ENCODE peak calls at places on chromosomes 6 and 20, in seven cellular contexts. One of them, this sample, is unnamed.

GRCh38 chr20:43921227-43921780 is 6.7 kb downstream of the TOX2 start:
- DNase-seq in Panc1: no peak
- DNase-seq in AG10803: no peak
- DNase-seq in heart left ventricle: no peak
- DNase-seq in esophagus squamous epithelium: no peak
- DNase-seq in lower lobe of right lung: no peak
- DNase-seq in GM10248: no peak
- DNase-seq in this sample: no peak

GRCh38 chr20:22807045-22807444 is 222.7 kb upstream of the FOXA2 start:
- DNase-seq in Panc1: no peak
- DNase-seq in AG10803: no peak
- DNase-seq in heart left ventricle: no peak
- DNase-seq in esophagus squamous epithelium: no peak
- DNase-seq in lower lobe of right lung: no peak
- DNase-seq in GM10248: no peak
- DNase-seq in this sample: no peak

GRCh38 chr6:18154507-18155272 is at the start of gene TPMT:
- DNase-seq in Panc1: peak; percentile 13
- DNase-seq in AG10803: no peak
- DNase-seq in heart left ventricle: no peak
- DNase-seq in esophagus squamous epithelium: no peak
- DNase-seq in lower lobe of right lung: peak; percentile 59
- DNase-seq in GM10248: no peak
- DNase-seq in this sample: no peak

GRCh38 chr20:53550590-53551187 is 43.0 kb downstream of the ZNF217 start:
- DNase-seq in Panc1: no peak
- DNase-seq in AG10803: no peak
- DNase-seq in heart left ventricle: no peak
- DNase-seq in esophagus squamous epithelium: no peak
- DNase-seq in lower lobe of right lung: no peak
- DNase-seq in GM10248: no peak
- DNase-seq in this sample: no peak

GRCh38 chr20:47282864-47283263 is 73.6 kb downstream of the ZMYND8 start:
- DNase-seq in Panc1: no peak
- DNase-seq in AG10803: no peak
- DNase-seq in heart left ventricle: no peak
- DNase-seq in esophagus squamous epithelium: no peak
- DNase-seq in lower lobe of right lung: no peak
- DNase-seq in GM10248: no peak
- DNase-seq in this sample: no peak

GRCh38 chr20:1204061-1204460 is 807 bp downstream of the C20orf202 start:
- DNase-seq in Panc1: no peak
- DNase-seq in AG10803: no peak
- DNase-seq in heart left ventricle: no peak
- DNase-seq in esophagus squamous epithelium: no peak
- DNase-seq in lower lobe of right lung: no peak
- DNase-seq in GM10248: no peak
- DNase-seq in this sample: no peak

GRCh38 chr6:169997930-169998218 is 246.5 kb downstream of the ERMARD start:
- DNase-seq in Panc1: no peak
- DNase-seq in AG10803: no peak
- DNase-seq in heart left ventricle: peak; percentile 42
- DNase-seq in esophagus squamous epithelium: no peak
- DNase-seq in lower lobe of right lung: no peak
- DNase-seq in GM10248: no peak
- DNase-seq in this sample: no peak

GRCh38 chr20:63441136-63441776 is 31.2 kb downstream of the KCNQ2 start:
- DNase-seq in Panc1: no peak
- DNase-seq in AG10803: no peak
- DNase-seq in heart left ventricle: no peak
- DNase-seq in esophagus squamous epithelium: no peak
- DNase-seq in lower lobe of right lung: no peak
- DNase-seq in GM10248: peak; percentile 73
- DNase-seq in this sample: no peak

GRCh38 chr6:27591660-27592059 is 118.8 kb upstream of the ZNF184 start:
- DNase-seq in Panc1: peak; percentile 89
- DNase-seq in AG10803: no peak
- DNase-seq in heart left ventricle: no peak
- DNase-seq in esophagus squamous epithelium: no peak
- DNase-seq in lower lobe of right lung: no peak
- DNase-seq in GM10248: no peak
- DNase-seq in this sample: peak; percentile 75

GRCh38 chr6:5998741-5999687 is 7.7 kb downstream of the NRN1 start:
- DNase-seq in Panc1: no peak
- DNase-seq in AG10803: peak; percentile 50
- DNase-seq in heart left ventricle: peak; percentile 81
- DNase-seq in esophagus squamous epithelium: no peak
- DNase-seq in lower lobe of right lung: no peak
- DNase-seq in GM10248: no peak
- DNase-seq in this sample: no peak
- TF ChIP-seq CTCF in Panc1: peak; percentile 65
- TF ChIP-seq CTCF in AG10803: no peak
- TF ChIP-seq CTCF in heart left ventricle: peak; percentile 35
- TF ChIP-seq CTCF in esophagus squamous epithelium: no peak
- TF ChIP-seq CTCF in lower lobe of right lung: peak; percentile 6
- TF ChIP-seq CTCF in GM10248: no peak
- TF ChIP-seq CTCF in this sample: peak; percentile 29

GRCh38 chr6:39725632-39725997 is 407 bp upstream of the KIF6 start:
- DNase-seq in Panc1: no peak
- DNase-seq in AG10803: no peak
- DNase-seq in heart left ventricle: no peak
- DNase-seq in esophagus squamous epithelium: no peak
- DNase-seq in lower lobe of right lung: no peak
- DNase-seq in GM10248: no peak
- DNase-seq in this sample: no peak

GRCh38 chr6:39729945-39730344 is 4.7 kb upstream of the KIF6 start:
- DNase-seq in Panc1: no peak
- DNase-seq in AG10803: no peak
- DNase-seq in heart left ventricle: no peak
- DNase-seq in esophagus squamous epithelium: no peak
- DNase-seq in lower lobe of right lung: no peak
- DNase-seq in GM10248: no peak
- DNase-seq in this sample: no peak

DNA sequence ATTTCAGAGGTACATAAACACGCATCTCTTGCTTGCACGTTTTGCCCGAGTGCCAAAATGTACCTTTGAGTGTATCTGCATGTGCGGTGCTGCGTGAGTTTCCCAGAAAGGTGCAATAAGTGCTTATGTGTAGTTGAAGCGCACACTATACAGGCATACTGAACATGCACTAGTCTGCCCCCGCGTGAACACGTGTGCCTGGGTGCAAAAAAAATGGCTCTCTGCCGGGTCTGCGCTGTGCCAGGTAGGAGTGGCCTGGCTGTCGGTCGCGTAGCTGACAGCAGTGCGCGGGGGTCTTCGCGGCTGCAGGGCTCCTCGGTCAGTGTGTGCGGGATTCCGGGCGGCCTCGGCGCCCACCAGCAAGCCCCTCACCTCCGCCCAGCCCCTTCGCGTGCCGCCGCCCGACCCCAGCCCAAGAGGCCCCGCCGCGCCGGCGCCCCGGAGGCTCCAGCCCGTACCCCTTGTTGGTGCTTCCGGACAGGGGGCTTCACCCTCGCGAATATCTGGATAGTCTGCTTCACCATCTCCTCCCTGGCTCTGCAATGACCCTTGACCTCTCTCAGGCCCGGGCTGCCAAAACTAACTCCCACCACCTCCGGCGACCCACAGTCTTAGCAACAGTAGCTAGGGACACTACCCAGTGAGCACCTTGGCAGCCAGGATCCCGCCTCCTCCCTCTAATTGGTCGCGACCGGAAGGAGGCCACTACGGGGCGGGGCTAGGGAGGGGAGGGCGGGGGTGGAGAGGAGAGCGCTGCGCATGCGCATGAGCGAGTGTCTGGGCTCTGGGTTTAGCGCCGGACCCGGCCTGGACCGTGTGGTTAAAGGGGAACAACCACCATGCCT is at the start of gene KIF6:
- DNase-seq in Panc1: no peak
- DNase-seq in AG10803: peak; percentile 84
- DNase-seq in heart left ventricle: peak; percentile 95
- DNase-seq in esophagus squamous epithelium: peak; percentile 52
- DNase-seq in lower lobe of right lung: peak; percentile 94
- DNase-seq in GM10248: peak; percentile 98
- DNase-seq in this sample: peak; percentile 1
- TF ChIP-seq CTCF in Panc1: no peak
- TF ChIP-seq CTCF in AG10803: no peak
- TF ChIP-seq CTCF in heart left ventricle: no peak
- TF ChIP-seq CTCF in esophagus squamous epithelium: no peak
- TF ChIP-seq CTCF in lower lobe of right lung: no peak
- TF ChIP-seq CTCF in GM10248: no peak
- TF ChIP-seq CTCF in this sample: no peak

GRCh38 chr6:20875369-20875963 is 341.2 kb downstream of the CDKAL1 start:
- DNase-seq in Panc1: peak; percentile 35
- DNase-seq in AG10803: peak; percentile 28
- DNase-seq in heart left ventricle: no peak
- DNase-seq in esophagus squamous epithelium: no peak
- DNase-seq in lower lobe of right lung: no peak
- DNase-seq in GM10248: no peak
- DNase-seq in this sample: no peak

GRCh38 chr6:20877008-20877937 is 343.0 kb downstream of the CDKAL1 start:
- DNase-seq in Panc1: peak; percentile 93
- DNase-seq in AG10803: peak; percentile 89
- DNase-seq in heart left ventricle: no peak
- DNase-seq in esophagus squamous epithelium: peak; percentile 1
- DNase-seq in lower lobe of right lung: no peak
- DNase-seq in GM10248: peak; percentile 79
- DNase-seq in this sample: peak; percentile 94

GRCh38 chr6:20876016-20876415 is 341.8 kb downstream of the CDKAL1 start:
- DNase-seq in Panc1: no peak
- DNase-seq in AG10803: peak; percentile 72
- DNase-seq in heart left ventricle: no peak
- DNase-seq in esophagus squamous epithelium: no peak
- DNase-seq in lower lobe of right lung: no peak
- DNase-seq in GM10248: no peak
- DNase-seq in this sample: peak; percentile 41

GRCh38 chr6:20870493-20870892 is 336.2 kb downstream of the CDKAL1 start:
- DNase-seq in Panc1: no peak
- DNase-seq in AG10803: no peak
- DNase-seq in heart left ventricle: no peak
- DNase-seq in esophagus squamous epithelium: no peak
- DNase-seq in lower lobe of right lung: no peak
- DNase-seq in GM10248: no peak
- DNase-seq in this sample: no peak

GRCh38 chr6:20873425-20874190 is 339.4 kb downstream of the CDKAL1 start:
- DNase-seq in Panc1: no peak
- DNase-seq in AG10803: peak; percentile 21
- DNase-seq in heart left ventricle: no peak
- DNase-seq in esophagus squamous epithelium: no peak
- DNase-seq in lower lobe of right lung: no peak
- DNase-seq in GM10248: no peak
- DNase-seq in this sample: no peak
- TF ChIP-seq CTCF in Panc1: peak; percentile 47
- TF ChIP-seq CTCF in AG10803: no peak
- TF ChIP-seq CTCF in heart left ventricle: peak; percentile 14
- TF ChIP-seq CTCF in esophagus squamous epithelium: no peak
- TF ChIP-seq CTCF in lower lobe of right lung: no peak
- TF ChIP-seq CTCF in GM10248: no peak
- TF ChIP-seq CTCF in this sample: peak; percentile 42

DNA sequence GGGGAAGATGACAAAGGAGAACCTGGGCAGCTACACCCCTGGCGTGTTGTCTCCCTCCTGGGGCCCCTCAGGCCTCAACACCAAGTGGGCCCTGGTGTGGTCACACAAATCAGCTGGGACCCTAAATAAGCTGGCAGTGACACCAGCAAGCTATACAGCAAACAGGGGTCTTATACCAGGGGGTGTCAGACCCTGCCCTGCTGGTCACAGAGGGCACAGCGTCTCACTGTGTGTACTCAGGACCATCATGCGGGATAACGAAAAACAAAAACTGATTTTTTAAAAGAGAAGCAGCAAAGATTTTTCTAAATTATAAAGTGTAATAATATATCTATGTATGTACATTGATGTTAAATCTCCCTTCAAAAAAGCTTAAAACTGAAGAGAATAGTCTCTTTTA is 220.5 kb downstream of the KIF16B start:
- DNase-seq in Panc1: no peak
- DNase-seq in AG10803: no peak
- DNase-seq in heart left ventricle: no peak
- DNase-seq in esophagus squamous epithelium: no peak
- DNase-seq in lower lobe of right lung: no peak
- DNase-seq in GM10248: no peak
- DNase-seq in this sample: no peak
- TF ChIP-seq CTCF in Panc1: no peak
- TF ChIP-seq CTCF in AG10803: no peak
- TF ChIP-seq CTCF in heart left ventricle: no peak
- TF ChIP-seq CTCF in esophagus squamous epithelium: no peak
- TF ChIP-seq CTCF in lower lobe of right lung: no peak
- TF ChIP-seq CTCF in GM10248: no peak
- TF ChIP-seq CTCF in this sample: no peak

DNA sequence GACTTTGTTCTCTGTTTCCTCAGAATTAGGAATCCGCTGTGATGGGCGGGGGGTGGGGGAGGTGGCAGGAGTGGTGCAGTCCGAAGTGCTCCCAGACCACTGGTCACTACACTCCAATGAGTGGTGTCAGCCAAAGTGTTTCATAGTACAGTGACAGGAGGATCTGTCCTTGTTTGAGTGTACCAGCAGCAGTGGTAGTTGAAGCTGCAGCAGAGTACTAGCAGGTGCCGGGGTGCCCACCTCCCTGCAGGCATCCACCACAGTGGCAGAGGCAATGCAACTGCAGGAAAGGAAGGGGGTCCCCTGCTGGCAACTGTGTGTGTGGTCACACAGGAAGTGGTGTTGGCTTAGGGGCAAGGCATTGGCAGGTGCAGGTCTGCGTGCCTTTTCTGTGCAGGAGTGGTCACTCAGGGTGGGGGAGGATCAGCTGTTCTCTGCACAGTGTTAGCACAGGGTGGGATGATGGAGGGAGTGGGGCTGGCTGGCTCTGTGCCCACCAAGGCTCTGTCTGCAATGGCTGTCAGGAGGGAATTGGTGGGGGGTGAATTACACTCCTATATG is 9.7 kb downstream of the HLA-DOB start:
- DNase-seq in Panc1: no peak
- DNase-seq in AG10803: no peak
- DNase-seq in heart left ventricle: no peak
- DNase-seq in esophagus squamous epithelium: no peak
- DNase-seq in lower lobe of right lung: no peak
- DNase-seq in GM10248: no peak
- DNase-seq in this sample: no peak
- TF ChIP-seq CTCF in Panc1: no peak
- TF ChIP-seq CTCF in AG10803: no peak
- TF ChIP-seq CTCF in heart left ventricle: no peak
- TF ChIP-seq CTCF in esophagus squamous epithelium: no peak
- TF ChIP-seq CTCF in lower lobe of right lung: no peak
- TF ChIP-seq CTCF in GM10248: no peak
- TF ChIP-seq CTCF in this sample: peak; percentile 10

DNA sequence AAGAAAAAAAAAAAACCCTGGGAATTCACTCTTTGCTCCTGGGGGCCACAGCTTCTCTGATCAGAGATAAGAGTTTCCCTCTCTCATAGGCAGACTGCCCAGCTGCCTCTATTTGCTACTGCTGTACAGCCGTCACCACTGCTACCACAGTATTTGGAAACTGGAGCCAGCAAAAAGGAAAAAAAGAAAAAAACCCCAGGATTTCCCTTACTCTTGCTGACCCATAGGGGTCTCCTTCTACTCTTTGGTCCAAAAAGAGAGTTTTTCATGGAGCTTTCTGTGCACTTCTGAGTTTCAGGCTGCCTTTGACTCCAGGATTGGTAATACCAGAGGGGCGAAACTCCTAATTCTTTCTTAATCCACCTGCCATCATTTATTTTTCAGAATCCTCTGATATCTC is 89.7 kb downstream of the MDGA1 start:
- DNase-seq in Panc1: no peak
- DNase-seq in AG10803: peak; percentile 34
- DNase-seq in heart left ventricle: no peak
- DNase-seq in esophagus squamous epithelium: no peak
- DNase-seq in lower lobe of right lung: no peak
- DNase-seq in GM10248: no peak
- DNase-seq in this sample: no peak
- TF ChIP-seq CTCF in Panc1: no peak
- TF ChIP-seq CTCF in AG10803: peak; percentile 58
- TF ChIP-seq CTCF in heart left ventricle: peak; percentile 35
- TF ChIP-seq CTCF in esophagus squamous epithelium: no peak
- TF ChIP-seq CTCF in lower lobe of right lung: no peak
- TF ChIP-seq CTCF in GM10248: no peak
- TF ChIP-seq CTCF in this sample: peak; percentile 78

This sample was measured in HFFc6.